ENCODE peak calls at places on chromosomes 12 and 14, in nine cellular contexts. Q is activated effector memory CD4-positive, alpha-beta T cell treated with anti-CD3 and anti-CD28 coated beads, Interleukin-2, amount 50 U/mL, for 16 hours; Y is A172; V is adrenal gland; F is colonic mucosa; O is MCF 10A; P is central memory CD4-positive, alpha-beta T cell; B is activated T-cell treated with anti-CD3 and anti-CD28 coated beads, Interleukin-2, amount 50 U/mL, for 48 hours; N is neural crest cell. S is an unnamed sample.

GRCh38 chr12:67148265-67148664 is 120.9 kb upstream of the CAND1 start:
- DNase-seq in Q (no peak), Y (no peak), V (no peak), F (no peak), O (peak), P (no peak), B (no peak), N (no peak), S (peak)

GRCh38 chr12:104695453-104696148 is 238.9 kb downstream of the CHST11 start:
- DNase-seq in Q (peak), Y (peak), V (no peak), F (no peak), O (no peak), P (peak), B (peak), N (no peak), S (peak)

GRCh38 chr12:15562263-15562662 is 226.9 kb downstream of the EPS8 start:
- DNase-seq in Q (no peak), Y (no peak), V (no peak), F (no peak), O (no peak), P (peak), B (no peak), N (no peak), S (no peak)

GRCh38 chr14:34470319-34470718 is 8.3 kb upstream of the SPTSSA start:
- DNase-seq in Q (no peak), Y (no peak), V (no peak), F (no peak), O (no peak), P (no peak), B (no peak), N (no peak), S (no peak)

GRCh38 chr12:48198619-48198973 is 4.5 kb downstream of the OR10AD1 start:
- DNase-seq in Q (peak), Y (no peak), V (peak), F (peak), O (no peak), P (no peak), B (no peak), N (no peak), S (no peak)

GRCh38 chr12:112381421-112381897 is 772 bp downstream of the HECTD4 start:
- DNase-seq in Q (peak), Y (no peak), V (peak), F (peak), O (peak), P (peak), B (no peak), N (peak), S (no peak)

GRCh38 chr12:26523708-26524150 is 309.3 kb downstream of the ITPR2 start:
- DNase-seq in Q (no peak), Y (no peak), V (peak), F (peak), O (peak), P (no peak), B (no peak), N (no peak), S (peak)

GRCh38 chr14:105475916-105476845 is 1.6 kb downstream of the CRIP2 start:
- DNase-seq in Q (no peak), Y (no peak), V (peak), F (no peak), O (peak), P (no peak), B (no peak), N (no peak), S (peak)

GRCh38 chr12:117045998-117046374 is 53.2 kb downstream of the TESC start:
- DNase-seq in Q (no peak), Y (no peak), V (no peak), F (no peak), O (no peak), P (no peak), B (no peak), N (no peak), S (no peak)

GRCh38 chr14:103862393-103862782 is 15.0 kb upstream of the PPP1R13B start:
- DNase-seq in Q (no peak), Y (no peak), V (no peak), F (peak), O (no peak), P (no peak), B (no peak), N (no peak), S (peak)

GRCh38 chr12:107779077-107779840 is 4.8 kb downstream of the ASCL4 start:
- DNase-seq in Q (no peak), Y (no peak), V (no peak), F (no peak), O (no peak), P (no peak), B (no peak), N (no peak), S (no peak)

GRCh38 chr14:80390911-80391310 is 179.6 kb upstream of the DIO2 start:
- DNase-seq in Q (no peak), Y (peak), V (no peak), F (no peak), O (peak), P (no peak), B (no peak), N (no peak), S (peak)

GRCh38 chr12:45299132-45299692 is 83.3 kb downstream of the ANO6 start:
- DNase-seq in Q (no peak), Y (peak), V (peak), F (no peak), O (peak), P (no peak), B (no peak), N (no peak), S (no peak)

GRCh38 chr14:32382704-32383103 is 53.6 kb downstream of the AKAP6 start:
- DNase-seq in Q (no peak), Y (peak), V (peak), F (no peak), O (peak), P (no peak), B (no peak), N (no peak), S (no peak)

GRCh38 chr14:52845079-52845478 is 53.7 kb upstream of the GNPNAT1 start:
- DNase-seq in Q (no peak), Y (no peak), V (no peak), F (no peak), O (no peak), P (no peak), B (no peak), N (no peak), S (no peak)

GRCh38 chr14:94329857-94330256 is 6.7 kb upstream of the SERPINA6 start:
- DNase-seq in Q (no peak), Y (no peak), V (no peak), F (no peak), O (no peak), P (no peak), B (no peak), N (no peak), S (no peak)